ENCODE peak calls at places on chromosomes 3 and 15, in five cellular contexts. N is esophagus squamous epithelium, X is heart left ventricle, R is vagina, Z is transverse colon. Y is an unnamed sample.

GRCh38 chr3:56838441-56838840 is 36.7 kb upstream of the ARHGEF3 start:
- DNase-seq in X (no peak), R (no peak), Z (no peak), N (no peak), Y (no peak)

GRCh38 chr3:132773071-132773619 is 50.9 kb upstream of the NPHP3 start:
- DNase-seq in R (no peak), X (no peak), Z (no peak), N (no peak), Y (no peak)

GRCh38 chr3:81886081-81886480 is 124.6 kb upstream of the GBE1 start:
- DNase-seq in R (no peak), X (no peak), Z (no peak), N (no peak), Y (no peak)

GRCh38 chr15:29208352-29208751 is 61.3 kb downstream of the NSMCE3 start:
- DNase-seq in X (no peak), R (no peak), N (no peak), Z (no peak), Y (no peak)

GRCh38 chr3:87125116-87125515 is 102.0 kb upstream of the CHMP2B start:
- DNase-seq in R (no peak), N (no peak), Z (no peak), X (no peak), Y (no peak)

GRCh38 chr3:55818485-55818884 is 331.4 kb upstream of the WNT5A start:
- DNase-seq in Z (no peak), X (no peak), N (no peak), R (no peak), Y (no peak)

GRCh38 chr3:131009698-131010097 is 16.9 kb downstream of the ASTE1 start:
- DNase-seq in R (no peak), X (no peak), Z (no peak), N (no peak), Y (no peak)

GRCh38 chr15:68427366-68427765 is 4.6 kb downstream of the ITGA11 start:
- DNase-seq in N (no peak), X (no peak), R (no peak), Z (no peak), Y (no peak)

GRCh38 chr3:196942915-196943277 is 568 bp upstream of the NCBP2 start:
- DNase-seq in X (no peak), N (no peak), Z (peak; percentile 50), R (peak; percentile 81), Y (peak; percentile 61)

GRCh38 chr15:81023483-81024264 is 23.0 kb downstream of the TLNRD1 start:
- DNase-seq in X (peak; percentile 88), Z (peak; percentile 43), N (peak; percentile 30), R (no peak), Y (no peak)

GRCh38 chr3:66592061-66592875 is 91.4 kb upstream of the LRIG1 start:
- DNase-seq in X (no peak), Z (no peak), N (no peak), R (no peak), Y (no peak)

GRCh38 chr3:194671511-194671899 is 486 bp downstream of the LSG1 start:
- DNase-seq in R (no peak), Z (no peak), X (no peak), N (no peak), Y (peak; percentile 73)

GRCh38 chr3:10373686-10374261 is 52.9 kb upstream of the SEC13 start:
- DNase-seq in X (no peak), N (no peak), R (no peak), Z (no peak), Y (no peak)

GRCh38 chr15:80929225-80929624 is 60.4 kb downstream of the MESD start:
- DNase-seq in X (no peak), N (no peak), Z (no peak), R (no peak), Y (no peak)

GRCh38 chr3:51968883-51969674 is 1.8 kb upstream of the PCBP4 start:
- DNase-seq in R (no peak), X (no peak), Z (no peak), N (no peak), Y (no peak)

GRCh38 chr3:9238727-9239295 is 10.6 kb downstream of the SRGAP3 start:
- DNase-seq in N (no peak), R (no peak), X (no peak), Z (no peak), Y (no peak)

GRCh38 chr15:71565636-71566160 is 244.7 kb upstream of the NR2E3 start:
- DNase-seq in X (no peak), R (no peak), Z (no peak), N (no peak), Y (no peak)

GRCh38 chr3:37096292-37096691 is 78.1 kb downstream of the LRRFIP2 start:
- DNase-seq in N (no peak), Z (no peak), X (no peak), R (no peak), Y (no peak)

GRCh38 chr3:115248274-115248673 is 101.2 kb upstream of the ZBTB20 start:
- DNase-seq in N (no peak), Z (no peak), R (no peak), X (no peak), Y (no peak)

GRCh38 chr3:177744873-177745646 is 547.8 kb upstream of the TBL1XR1 start:
- DNase-seq in Z (no peak), R (no peak), X (peak; percentile 61), N (no peak), Y (no peak)

GRCh38 chr3:56291244-56291680 is 177.0 kb downstream of the ERC2 start:
- DNase-seq in N (no peak), X (no peak), R (no peak), Z (no peak), Y (no peak)

GRCh38 chr15:35545316-35545824 is 595 bp downstream of the DPH6 start:
- DNase-seq in X (peak; percentile 66), R (no peak), N (no peak), Z (peak; percentile 47), Y (peak; percentile 73)

GRCh38 chr3:191461113-191461595 is at the start of gene PYDC2:
- DNase-seq in X (no peak), Z (no peak), R (no peak), N (no peak), Y (no peak)

GRCh38 chr15:69084404-69085030 is 70.0 kb downstream of the NOX5 start:
- DNase-seq in N (no peak), R (no peak), Z (no peak), X (no peak), Y (no peak)

GRCh38 chr3:32009101-32009500 is 27.6 kb downstream of the ZNF860 start:
- DNase-seq in X (no peak), R (no peak), N (no peak), Z (no peak), Y (no peak)

GRCh38 chr3:183586477-183586876 is 31.0 kb upstream of the KLHL6 start:
- DNase-seq in R (no peak), X (no peak), N (no peak), Z (no peak), Y (no peak)

GRCh38 chr3:43104786-43105185 is 1.1 kb downstream of the POMGNT2 start:
- DNase-seq in Z (no peak), X (no peak), R (no peak), N (no peak), Y (peak; percentile 83)

GRCh38 chr3:141279074-141279945 is 47.7 kb downstream of the PXYLP1 start:
- DNase-seq in Z (no peak), R (no peak), N (no peak), X (no peak), Y (peak; percentile 25)

GRCh38 chr15:85316244-85316934 is 64.0 kb upstream of the AKAP13 start:
- DNase-seq in Z (no peak), X (no peak), R (no peak), N (no peak), Y (no peak)

GRCh38 chr3:18237251-18238005 is 187.7 kb downstream of the SATB1 start:
- DNase-seq in N (no peak), R (no peak), Z (no peak), X (peak; percentile 29), Y (no peak)

GRCh38 chr3:127839099-127839498 is 16.8 kb upstream of the MGLL start:
- DNase-seq in Z (no peak), R (no peak), X (no peak), N (no peak), Y (no peak)

GRCh38 chr3:167728176-167728575 is 6.5 kb downstream of the PDCD10 start:
- DNase-seq in N (no peak), X (no peak), R (no peak), Z (no peak), Y (no peak)

GRCh38 chr3:46500631-46501377 is 3.0 kb downstream of the RTP3 start:
- DNase-seq in N (no peak), Z (no peak), R (no peak), X (no peak), Y (no peak)

GRCh38 chr3:133910422-133910821 is 14.7 kb upstream of the RAB6B start:
- DNase-seq in Z (no peak), X (no peak), R (no peak), N (no peak), Y (no peak)

GRCh38 chr3:133943639-133944131 is 48.0 kb upstream of the RAB6B start:
- DNase-seq in R (no peak), Z (no peak), N (no peak), X (no peak), Y (peak; percentile 45)

GRCh38 chr3:149634573-149634972 is 23.3 kb downstream of the WWTR1 start:
- DNase-seq in R (no peak), N (no peak), X (no peak), Z (no peak), Y (no peak)
- TF ChIP-seq POLR2A in R (no peak), N (no peak), X (no peak), Z (no peak), Y (no peak)

DNA sequence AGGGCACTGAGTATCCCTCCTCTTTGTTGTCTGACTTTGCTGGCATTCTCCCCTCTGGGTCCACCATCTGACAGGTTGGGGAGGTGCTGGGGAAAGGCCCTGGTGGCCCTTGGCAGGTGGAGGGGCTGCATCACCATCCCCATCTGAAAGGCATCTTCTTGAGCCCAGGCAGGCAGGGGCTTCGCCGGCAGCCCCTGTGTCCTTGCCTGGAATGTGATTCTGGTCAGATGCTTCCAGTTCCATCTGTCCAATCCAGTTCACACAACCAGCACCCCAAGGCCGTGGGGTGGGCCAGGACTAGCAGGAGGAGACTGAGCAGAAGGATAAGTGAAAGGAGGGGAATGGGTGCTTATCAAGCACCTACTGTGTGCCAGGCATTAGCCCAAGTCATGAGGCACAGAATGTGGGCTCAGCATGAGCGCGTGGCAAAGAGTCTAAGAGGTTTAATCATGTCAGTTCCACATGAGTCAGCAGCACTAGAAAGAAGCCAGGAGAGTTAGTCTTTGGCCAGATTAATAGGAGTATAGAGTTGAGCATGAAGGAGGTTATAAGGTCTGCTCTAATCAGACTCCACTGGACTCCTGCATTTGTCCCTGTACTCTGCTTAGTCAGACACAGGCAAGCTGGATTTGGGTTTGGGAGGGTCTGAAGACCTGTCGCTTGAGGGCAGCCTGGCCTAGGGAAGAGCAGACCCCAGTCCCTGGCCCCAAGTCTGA is 10.5 kb upstream of the TXNRD3 start:
- DNase-seq in X (no peak), R (peak; percentile 94), N (no peak), Z (no peak), Y (no peak)
- TF ChIP-seq POLR2A in X (no peak), R (no peak), N (no peak), Z (no peak), Y (no peak)

GRCh38 chr15:63277044-63277892 is at the start of gene APH1B:
- DNase-seq in R (no peak), N (peak; percentile 43), Z (peak; percentile 90), X (peak; percentile 90), Y (peak; percentile 87)
- TF ChIP-seq POLR2A in R (peak; percentile 63), N (no peak), Z (no peak), X (no peak), Y (peak; percentile 59)

DNA sequence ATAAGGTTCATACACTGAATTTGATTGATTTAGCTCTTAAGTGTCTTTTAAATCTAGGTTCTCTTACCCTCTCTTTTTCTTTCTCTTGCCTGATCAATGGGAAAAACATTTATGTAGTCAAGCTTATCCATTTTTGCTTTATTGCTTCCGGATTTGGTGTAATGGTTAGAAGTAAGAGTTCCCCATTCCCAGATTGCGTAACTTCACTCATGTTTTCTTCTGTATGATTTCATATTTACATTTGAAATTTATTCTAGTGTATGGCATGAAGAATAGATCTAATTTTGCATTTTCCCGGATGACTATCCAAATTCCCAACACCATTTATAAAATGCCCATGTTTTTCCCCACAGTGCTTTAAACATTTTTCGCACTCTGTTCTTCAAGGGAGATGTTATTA is 27.9 kb upstream of the SV2B start:
- DNase-seq in X (no peak), N (no peak), R (no peak), Z (no peak), Y (no peak)
- TF ChIP-seq POLR2A in X (no peak), N (no peak), R (no peak), Z (no peak), Y (no peak)